ENCODE peak calls at places on chromosomes 4 and X, in nine cellular contexts. J is coronary artery; G is GM23338; S is CD4-positive, CD25-positive, alpha-beta regulatory T cell; X is mesendoderm; F is left ventricle myocardium inferior; R is astrocyte of the spinal cord; A is thyroid gland; L is fibroblast of the aortic adventitia. E is an unnamed sample.

GRCh38 chr4:46931981-46932380 is 22.9 kb upstream of the COX7B2 start:
- DNase-seq in J (no peak), G (peak), S (peak), X (peak), F (no peak), R (peak), A (no peak), L (peak), E (no peak)

GRCh38 chr4:73451978-73452747 is 16.1 kb downstream of the AFP start:
- DNase-seq in J (no peak), G (peak), S (no peak), X (no peak), F (no peak), R (no peak), A (no peak), L (peak), E (no peak)

GRCh38 chr4:121041307-121042090 is 30.8 kb downstream of the NDNF start:
- DNase-seq in J (no peak), G (peak), S (peak), X (peak), F (no peak), R (no peak), A (no peak), L (no peak), E (no peak)

GRCh38 chr4:173424899-173425805 is 26.2 kb upstream of the SCRG1 start:
- DNase-seq in J (no peak), G (no peak), S (no peak), X (no peak), F (no peak), R (peak), A (no peak), L (peak), E (no peak)

GRCh38 chrX:75957107-75957610 is 172.1 kb upstream of the MAGEE2 start:
- DNase-seq in J (no peak), G (peak), S (no peak), X (peak), F (no peak), R (no peak), A (no peak), L (no peak), E (no peak)

GRCh38 chrX:73850124-73851013 is 287.4 kb downstream of the CHIC1 start:
- DNase-seq in J (no peak), G (peak), S (peak), X (peak), F (no peak), R (peak), A (peak), L (peak), E (no peak)

GRCh38 chr4:67885727-67886126 is 1.9 kb upstream of the TMPRSS11D start:
- DNase-seq in J (no peak), G (no peak), S (no peak), X (peak), F (no peak), R (peak), A (no peak), L (peak), E (no peak)

GRCh38 chr4:84492737-84493091 is 6.4 kb downstream of the NKX6-1 start:
- DNase-seq in J (no peak), G (peak), S (no peak), X (no peak), F (no peak), R (no peak), A (no peak), L (no peak), E (no peak)

GRCh38 chr4:37471971-37472370 is 214.2 kb downstream of the RELL1 start:
- DNase-seq in J (no peak), G (no peak), S (no peak), X (peak), F (no peak), R (no peak), A (no peak), L (no peak), E (no peak)

GRCh38 chr4:164461901-164462300 is 292.0 kb upstream of the SMIM31 start:
- DNase-seq in J (no peak), G (no peak), S (no peak), X (no peak), F (no peak), R (no peak), A (no peak), L (no peak), E (no peak)

GRCh38 chrX:28042260-28042659 is 61.0 kb upstream of the DCAF8L1 start:
- DNase-seq in J (no peak), G (no peak), S (no peak), X (no peak), F (no peak), R (no peak), A (no peak), L (no peak), E (no peak)

GRCh38 chr4:8440491-8441311 is at the start of the genes ACOX3 and TRMT44:
- DNase-seq in J (peak), G (peak), S (peak), X (peak), F (peak), R (peak), A (peak), L (peak), E (peak)

GRCh38 chrX:71514367-71515038 is 18.4 kb upstream of the OGT start:
- DNase-seq in J (no peak), G (no peak), S (peak), X (peak), F (no peak), R (no peak), A (no peak), L (no peak), E (no peak)

GRCh38 chr4:10587296-10587695 is 97.3 kb downstream of the CLNK start:
- DNase-seq in J (no peak), G (no peak), S (no peak), X (no peak), F (no peak), R (no peak), A (no peak), L (no peak), E (no peak)

GRCh38 chrX:95056901-95057300 is 1382.9 kb downstream of the FAM133A start:
- DNase-seq in J (no peak), G (peak), S (no peak), X (peak), F (no peak), R (peak), A (no peak), L (peak), E (no peak)

GRCh38 chr4:100106982-100107381 is 83.3 kb downstream of the DDIT4L start:
- DNase-seq in J (no peak), G (no peak), S (peak), X (no peak), F (no peak), R (no peak), A (peak), L (no peak), E (no peak)

GRCh38 chrX:107123750-107124149 is 5.1 kb upstream of the RBM41 start:
- DNase-seq in J (no peak), G (no peak), S (no peak), X (no peak), F (no peak), R (no peak), A (no peak), L (no peak), E (no peak)

GRCh38 chr4:69858683-69859082 is 1.3 kb downstream of the SULT1E1 start:
- DNase-seq in J (no peak), G (no peak), S (no peak), X (no peak), F (no peak), R (peak), A (no peak), L (peak), E (no peak)

GRCh38 chrX:155028192-155028591 is 1.5 kb downstream of the FUNDC2 start:
- DNase-seq in J (no peak), G (no peak), S (peak), X (peak), F (no peak), R (no peak), A (no peak), L (no peak), E (no peak)

GRCh38 chrX:115333446-115333845 is 43.9 kb downstream of the LUZP4 start:
- DNase-seq in J (no peak), G (no peak), S (no peak), X (no peak), F (no peak), R (no peak), A (no peak), L (no peak), E (no peak)

GRCh38 chrX:17525762-17526555 is 151.0 kb downstream of the NHS start:
- DNase-seq in J (no peak), G (no peak), S (no peak), X (no peak), F (no peak), R (no peak), A (no peak), L (peak), E (no peak)

GRCh38 chr4:70980196-70980595 is 13.3 kb upstream of the DCK start:
- DNase-seq in J (no peak), G (no peak), S (no peak), X (no peak), F (no peak), R (no peak), A (no peak), L (no peak), E (no peak)

GRCh38 chrX:131394384-131394783 is 105.3 kb upstream of the IGSF1 start:
- DNase-seq in J (no peak), G (no peak), S (no peak), X (no peak), F (no peak), R (no peak), A (no peak), L (no peak), E (no peak)

GRCh38 chr4:146343199-146343598 is 128.9 kb downstream of the REELD1 start:
- DNase-seq in J (no peak), G (no peak), S (no peak), X (no peak), F (no peak), R (no peak), A (no peak), L (no peak), E (no peak)

GRCh38 chr4:86223472-86223871 is 136.4 kb downstream of the MAPK10 start:
- DNase-seq in J (no peak), G (peak), S (peak), X (peak), F (no peak), R (peak), A (peak), L (peak), E (no peak)

GRCh38 chr4:184401397-184402171 is 72.8 kb downstream of the IRF2 start:
- DNase-seq in J (no peak), G (peak), S (no peak), X (peak), F (no peak), R (peak), A (no peak), L (no peak), E (no peak)

GRCh38 chr4:39637572-39638357 is 900 bp downstream of the SMIM14 start:
- DNase-seq in J (peak), G (peak), S (peak), X (peak), F (peak), R (peak), A (peak), L (peak), E (peak)

GRCh38 chrX:1483843-1484637 is 31.3 kb upstream of the ASMTL start:
- DNase-seq in J (peak), G (no peak), S (no peak), X (no peak), F (no peak), R (no peak), A (no peak), L (no peak), E (no peak)

GRCh38 chr4:141473952-141474351 is 162.4 kb upstream of the IL15 start:
- DNase-seq in J (no peak), G (no peak), S (no peak), X (no peak), F (no peak), R (peak), A (no peak), L (peak), E (no peak)

GRCh38 chr4:42965326-42965725 is 72.8 kb downstream of the GRXCR1 start:
- DNase-seq in J (no peak), G (peak), S (no peak), X (peak), F (no peak), R (no peak), A (no peak), L (no peak), E (no peak)

GRCh38 chr4:84809946-84810345 is 156.5 kb downstream of the WDFY3 start:
- DNase-seq in J (no peak), G (no peak), S (no peak), X (no peak), F (no peak), R (no peak), A (no peak), L (peak), E (no peak)

GRCh38 chrX:103774070-103774642 is 2.5 kb upstream of the PLP1 start:
- DNase-seq in J (no peak), G (peak), S (no peak), X (no peak), F (no peak), R (peak), A (peak), L (peak), E (no peak)

GRCh38 chr4:36333303-36333877 is 52.0 kb downstream of the DTHD1 start:
- DNase-seq in J (no peak), G (no peak), S (no peak), X (no peak), F (no peak), R (no peak), A (no peak), L (no peak), E (no peak)

GRCh38 chrX:130896026-130896425 is 7.0 kb downstream of the ENOX2 start:
- DNase-seq in J (no peak), G (no peak), S (no peak), X (no peak), F (no peak), R (no peak), A (no peak), L (peak), E (no peak)

GRCh38 chr4:6969826-6970800 is 60.5 kb downstream of the TBC1D14 start:
- DNase-seq in J (no peak), G (no peak), S (no peak), X (no peak), F (no peak), R (no peak), A (no peak), L (no peak), E (no peak)

GRCh38 chr4:113633467-113633866 is 128.1 kb downstream of the CAMK2D start:
- DNase-seq in J (no peak), G (no peak), S (no peak), X (no peak), F (no peak), R (no peak), A (no peak), L (no peak), E (no peak)

GRCh38 chrX:130211415-130212186 is 39.8 kb downstream of the RAB33A start:
- DNase-seq in J (no peak), G (no peak), S (no peak), X (no peak), F (no peak), R (no peak), A (no peak), L (no peak), E (no peak)

GRCh38 chrX:37047776-37048175 is 39.6 kb downstream of the FAM47C start:
- DNase-seq in J (no peak), G (no peak), S (no peak), X (no peak), F (no peak), R (no peak), A (no peak), L (no peak), E (no peak)

GRCh38 chr4:185925910-185926360 is 113.9 kb upstream of the SORBS2 start:
- DNase-seq in J (no peak), G (peak), S (no peak), X (no peak), F (peak), R (no peak), A (no peak), L (no peak), E (no peak)
- H3K4me3 ChIP-seq in J (peak), G (no peak), S (no peak), X (no peak), F (peak), R (no peak), A (no peak), L (no peak), E (no peak)

GRCh38 chrX:11759461-11760311 is 1.6 kb downstream of the MSL3 start:
- DNase-seq in J (peak), G (peak), S (peak), X (peak), F (peak), R (peak), A (peak), L (peak), E (peak)

GRCh38 chrX:11758400-11759171 is 549 bp downstream of the MSL3 start:
- DNase-seq in J (peak), G (peak), S (peak), X (peak), F (peak), R (peak), A (peak), L (peak), E (peak)

GRCh38 chrX:11759172-11759460 is 1.1 kb downstream of the MSL3 start:
- DNase-seq in J (no peak), G (no peak), S (no peak), X (no peak), F (no peak), R (no peak), A (no peak), L (no peak), E (no peak)

GRCh38 chrX:11757729-11758399 is at the start of gene MSL3:
- DNase-seq in J (peak), G (peak), S (peak), X (peak), F (peak), R (peak), A (peak), L (peak), E (peak)

GRCh38 chrX:11760958-11761357 is 2.9 kb downstream of the MSL3 start:
- DNase-seq in J (no peak), G (no peak), S (no peak), X (no peak), F (no peak), R (no peak), A (no peak), L (no peak), E (no peak)
- H3K4me3 ChIP-seq in J (no peak), G (no peak), S (peak), X (no peak), F (peak), R (no peak), A (no peak), L (no peak), E (no peak)

DNA sequence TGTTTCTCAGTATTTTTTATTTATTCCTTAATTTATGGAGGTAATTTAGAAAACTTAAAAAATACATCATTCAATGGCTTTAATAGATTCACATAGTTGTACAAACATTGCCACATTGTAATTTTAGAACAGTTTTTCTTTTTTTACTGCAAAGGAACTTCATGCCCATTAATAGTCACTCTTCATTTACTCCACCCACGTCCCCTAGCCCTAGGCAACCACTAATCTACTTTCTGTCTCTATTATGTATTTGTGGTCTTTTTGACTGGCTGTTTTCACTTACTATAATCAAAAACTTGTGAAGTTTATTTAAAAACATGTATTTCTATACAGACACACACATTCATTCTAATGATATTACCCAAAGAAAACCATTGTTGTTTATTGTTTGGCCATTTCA is 664.8 kb downstream of the GRID2 start:
- DNase-seq in J (no peak), G (no peak), S (no peak), X (no peak), F (no peak), R (no peak), A (no peak), L (no peak), E (no peak)
- H3K4me3 ChIP-seq in J (no peak), G (no peak), S (no peak), X (no peak), F (no peak), R (no peak), A (no peak), L (no peak), E (no peak)

GRCh38 chr4:41142946-41143720 is 71.2 kb downstream of the APBB2 start:
- DNase-seq in J (peak), G (no peak), S (no peak), X (no peak), F (peak), R (peak), A (peak), L (peak), E (peak)
- H3K4me3 ChIP-seq in J (peak), G (no peak), S (no peak), X (no peak), F (peak), R (no peak), A (no peak), L (peak), E (no peak)

DNA sequence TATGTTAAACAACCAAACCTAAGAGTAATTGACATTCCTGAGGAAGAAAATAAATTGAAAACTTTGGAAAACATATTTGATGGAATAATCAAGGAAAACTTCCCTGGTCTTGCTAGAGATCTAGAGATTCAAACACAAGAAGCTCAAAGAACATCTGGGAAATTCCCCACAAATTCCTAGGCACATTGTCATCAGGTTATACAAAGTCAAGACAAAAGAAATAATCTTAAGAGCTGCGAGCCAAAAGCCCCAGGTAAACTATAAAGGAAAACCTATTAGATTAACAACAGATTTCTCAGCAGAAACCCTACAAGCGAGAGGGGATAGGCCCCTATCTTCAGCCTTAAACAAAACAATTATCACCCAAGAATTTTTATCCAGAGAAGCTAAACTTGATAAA is 1082.0 kb upstream of the IGFBP7 start:
- DNase-seq in J (no peak), G (peak), S (no peak), X (peak), F (no peak), R (no peak), A (no peak), L (no peak), E (no peak)
- H3K4me3 ChIP-seq in J (no peak), G (no peak), S (no peak), X (no peak), F (no peak), R (no peak), A (no peak), L (no peak), E (no peak)

GRCh38 chr4:3413217-3413671 is 28.5 kb upstream of the HGFAC start:
- DNase-seq in J (no peak), G (no peak), S (no peak), X (no peak), F (no peak), R (no peak), A (no peak), L (no peak), E (peak)
- H3K4me3 ChIP-seq in J (no peak), G (no peak), S (no peak), X (no peak), F (no peak), R (no peak), A (no peak), L (no peak), E (no peak)

E was measured in aorta.